ENCODE peak calls at places on chromosome 16, in five cellular contexts. U is uterus; Z is PC-9; R is activated CD4-positive, CD25-positive, alpha-beta regulatory T cell treated with anti-CD3 and anti-CD28 coated beads, Interleukin-2, amount 50 U/mL, for 16 hours; X is stimulated activated CD8-positive, alpha-beta memory T cell treated with anti-CD3 and anti-CD28 coated beads, Interleukin-12 subunit alpha, Interleukin-12 subunit beta, amount 100 ng/mL, for 4 hours. N is an unnamed sample.

GRCh38 chr16:72637306-72637705 is 410.6 kb downstream of the ZFHX3 start:
- DNase-seq in U (no peak), Z (no peak), R (no peak), X (no peak), N (peak)

GRCh38 chr16:1762879-1763520 is 8.3 kb downstream of the NME3 start:
- DNase-seq in U (no peak), Z (no peak), R (no peak), X (no peak), N (no peak)

GRCh38 chr16:25052530-25052929 is 37.4 kb upstream of the ARHGAP17 start:
- DNase-seq in U (no peak), Z (no peak), R (no peak), X (no peak), N (no peak)

GRCh38 chr16:48247311-48247710 is at the start of gene ABCC11:
- DNase-seq in U (no peak), Z (no peak), R (no peak), X (no peak), N (no peak)

GRCh38 chr16:71767060-71767900 is 41.4 kb downstream of the AP1G1 start:
- DNase-seq in U (no peak), Z (no peak), R (no peak), X (no peak), N (no peak)

GRCh38 chr16:51431517-51432241 is 280.6 kb upstream of the SALL1 start:
- DNase-seq in U (peak), Z (no peak), R (no peak), X (no peak), N (peak)

GRCh38 chr16:75254359-75254837 is 3.0 kb upstream of the BCAR1 start:
- DNase-seq in U (peak), Z (no peak), R (no peak), X (no peak), N (peak)

GRCh38 chr16:47886631-47887415 is 269.0 kb downstream of the ABCC12 start:
- DNase-seq in U (no peak), Z (no peak), R (no peak), X (no peak), N (no peak)

GRCh38 chr16:71540-72341 is 690 bp downstream of the RHBDF1 start:
- DNase-seq in U (peak), Z (peak), R (no peak), X (no peak), N (peak)

GRCh38 chr16:67216612-67217490 is 10.1 kb upstream of the TMEM208 start:
- DNase-seq in U (peak), Z (no peak), R (no peak), X (no peak), N (no peak)

GRCh38 chr16:69465083-69465721 is 40.8 kb downstream of the CYB5B start:
- DNase-seq in U (no peak), Z (no peak), R (no peak), X (no peak), N (peak)

GRCh38 chr16:81532491-81533174 is 88.0 kb downstream of the CMIP start:
- DNase-seq in U (no peak), Z (no peak), R (no peak), X (no peak), N (no peak)

N was measured in foreskin keratinocyte.